ENCODE peak calls at places on chromosomes 2 and 18, in five cellular contexts. L is tibial artery, N is WTC11, W is B cell, G is fibroblast of the aortic adventitia. B is an unnamed sample.

GRCh38 chr2:102615620-102616436 is 3.5 kb upstream of the SLC9A2 start:
- DNase-seq in L (no peak), N (peak), W (peak), G (peak), B (peak)

GRCh38 chr2:31141513-31141912 is 3.3 kb upstream of the GALNT14 start:
- DNase-seq in L (no peak), N (no peak), W (no peak), G (no peak), B (no peak)

GRCh38 chr2:241551599-241551997 is 6.9 kb upstream of the BOK start:
- DNase-seq in L (no peak), N (no peak), W (no peak), G (no peak), B (no peak)

GRCh38 chr2:26469092-26469710 is 8.7 kb downstream of the OTOF start:
- DNase-seq in L (no peak), N (peak), W (no peak), G (peak), B (peak)

GRCh38 chr2:121297217-121297830 is 12.3 kb upstream of the TFCP2L1 start:
- DNase-seq in L (no peak), N (peak), W (no peak), G (peak), B (peak)

GRCh38 chr2:26574066-26574899 is 66.9 kb downstream of the CIB4 start:
- DNase-seq in L (peak), N (no peak), W (no peak), G (no peak), B (no peak)

GRCh38 chr2:151087377-151087776 is 174.3 kb downstream of the RBM43 start:
- DNase-seq in L (no peak), N (no peak), W (no peak), G (no peak), B (no peak)

GRCh38 chr2:8803658-8804379 is 33.6 kb downstream of the KIDINS220 start:
- DNase-seq in L (no peak), N (no peak), W (no peak), G (peak), B (peak)

GRCh38 chr2:176163655-176164021 is 6.5 kb downstream of the HOXD3 start:
- DNase-seq in L (no peak), N (no peak), W (no peak), G (no peak), B (no peak)

GRCh38 chr2:27051902-27052645 is 606 bp downstream of the AGBL5 start:
- DNase-seq in L (peak), N (peak), W (no peak), G (no peak), B (peak)

GRCh38 chr2:16123421-16123820 is 183.1 kb downstream of the MYCN start:
- DNase-seq in L (no peak), N (no peak), W (no peak), G (no peak), B (no peak)

GRCh38 chr2:201233192-201234166 is 26.9 kb upstream of the CASP8 start:
- DNase-seq in L (no peak), N (peak), W (peak), G (peak), B (peak)

GRCh38 chr2:117936871-117937428 is 76.9 kb downstream of the CCDC93 start:
- DNase-seq in L (no peak), N (no peak), W (no peak), G (peak), B (no peak)

GRCh38 chr18:72830109-72830508 is 37.7 kb downstream of the NETO1 start:
- DNase-seq in L (no peak), N (peak), W (no peak), G (no peak), B (peak)

GRCh38 chr2:8993196-8993901 is 10.1 kb downstream of the MBOAT2 start:
- DNase-seq in L (no peak), N (no peak), W (no peak), G (no peak), B (no peak)

GRCh38 chr18:39162013-39162412 is 1596.4 kb upstream of the CELF4 start:
- DNase-seq in L (no peak), N (peak), W (no peak), G (no peak), B (no peak)

GRCh38 chr2:112923237-112923966 is 12.4 kb downstream of the IL37 start:
- DNase-seq in L (no peak), N (no peak), W (no peak), G (peak), B (no peak)

GRCh38 chr18:76425299-76426101 is 69.5 kb downstream of the ZNF516 start:
- DNase-seq in L (no peak), N (no peak), W (no peak), G (peak), B (no peak)

GRCh38 chr18:73749304-73749703 is 398.3 kb downstream of the FBXO15 start:
- DNase-seq in L (no peak), N (no peak), W (no peak), G (no peak), B (no peak)

GRCh38 chr2:22998368-22998767 is 386.6 kb upstream of the KLHL29 start:
- DNase-seq in L (no peak), N (no peak), W (no peak), G (no peak), B (peak)

GRCh38 chr2:64007924-64008323 is 11.3 kb downstream of the VPS54 start:
- DNase-seq in L (no peak), N (no peak), W (no peak), G (no peak), B (no peak)

GRCh38 chr2:45849491-45850283 is 198.2 kb downstream of the PRKCE start:
- DNase-seq in L (no peak), N (no peak), W (no peak), G (peak), B (peak)

GRCh38 chr2:26438926-26439325 is 37.2 kb downstream of the DRC1 start:
- DNase-seq in L (no peak), N (no peak), W (no peak), G (no peak), B (no peak)

GRCh38 chr18:56929861-56930260 is 217.0 kb upstream of the BOD1L2 start:
- DNase-seq in L (no peak), N (no peak), W (no peak), G (no peak), B (no peak)

GRCh38 chr2:109209412-109209811 is 80.4 kb downstream of the SH3RF3 start:
- DNase-seq in L (no peak), N (no peak), W (no peak), G (peak), B (peak)

GRCh38 chr2:157890960-157891629 is 15.0 kb upstream of the ACVR1 start:
- DNase-seq in L (no peak), N (no peak), W (no peak), G (no peak), B (no peak)

GRCh38 chr2:192886636-192887035 is 691.9 kb upstream of the TMEFF2 start:
- DNase-seq in L (no peak), N (no peak), W (no peak), G (no peak), B (peak)

GRCh38 chr2:189002079-189002478 is 27.9 kb downstream of the COL3A1 start:
- DNase-seq in L (no peak), N (no peak), W (no peak), G (peak), B (peak)

GRCh38 chr18:77918738-77919137 is 669.1 kb downstream of the GALR1 start:
- DNase-seq in L (no peak), N (no peak), W (no peak), G (no peak), B (no peak)

GRCh38 chr2:94960751-94961150 is 64.8 kb upstream of the MAL start:
- DNase-seq in L (no peak), N (no peak), W (no peak), G (no peak), B (no peak)

GRCh38 chr2:94960266-94960665 is 65.2 kb upstream of the MAL start:
- DNase-seq in L (no peak), N (no peak), W (no peak), G (no peak), B (no peak)

GRCh38 chr2:94958245-94958644 is 67.3 kb upstream of the MAL start:
- DNase-seq in L (no peak), N (no peak), W (no peak), G (no peak), B (no peak)

GRCh38 chr2:94966689-94967088 is 58.8 kb upstream of the MAL start:
- DNase-seq in L (no peak), N (no peak), W (no peak), G (no peak), B (no peak)

GRCh38 chr2:94964193-94964592 is 61.3 kb upstream of the MAL start:
- DNase-seq in L (no peak), N (no peak), W (no peak), G (no peak), B (no peak)
- TF ChIP-seq CTCF in L (no peak), N (no peak), W (no peak), G (no peak), B (no peak)

GRCh38 chr18:34592961-34593382 is 117.1 kb upstream of the DTNA start:
- DNase-seq in L (peak), N (peak), W (no peak), G (peak), B (peak)

GRCh38 chr18:34595673-34596072 is 114.4 kb upstream of the DTNA start:
- DNase-seq in L (no peak), N (peak), W (no peak), G (peak), B (peak)

GRCh38 chr18:34590503-34590902 is 119.6 kb upstream of the DTNA start:
- DNase-seq in L (no peak), N (no peak), W (no peak), G (no peak), B (no peak)

GRCh38 chr18:34591920-34592444 is 118.1 kb upstream of the DTNA start:
- DNase-seq in L (no peak), N (no peak), W (no peak), G (no peak), B (no peak)

GRCh38 chr18:34594243-34594642 is 115.9 kb upstream of the DTNA start:
- DNase-seq in L (no peak), N (no peak), W (no peak), G (no peak), B (no peak)
- TF ChIP-seq CTCF in L (no peak), N (no peak), W (no peak), G (no peak), B (no peak)

DNA sequence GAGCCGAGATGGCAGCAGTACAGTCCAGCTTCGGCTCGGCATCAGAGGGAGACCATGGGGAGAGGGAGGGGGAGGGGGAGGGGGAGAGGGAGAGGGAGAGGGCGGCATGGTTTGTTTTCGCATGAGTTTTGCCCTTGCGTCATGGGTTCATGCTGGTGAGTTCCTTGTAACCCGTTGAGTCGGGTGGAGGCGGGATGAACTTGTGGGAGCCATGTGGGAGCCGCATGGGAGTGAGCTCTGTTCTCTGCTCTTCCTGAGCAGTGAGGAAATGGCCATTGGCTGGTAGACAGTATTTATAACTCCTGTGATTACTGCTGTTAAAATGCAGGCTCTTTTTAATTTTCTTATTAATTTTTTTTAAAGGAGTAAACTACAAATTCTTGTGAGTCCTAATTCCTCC is 108.0 kb downstream of the CEP192 start:
- DNase-seq in L (no peak), N (no peak), W (no peak), G (no peak), B (no peak)
- TF ChIP-seq CTCF in L (no peak), N (no peak), W (no peak), G (no peak), B (no peak)

GRCh38 chr2:224754129-224754528 is 38.0 kb upstream of the CCDC195 start:
- DNase-seq in L (no peak), N (no peak), W (no peak), G (peak), B (peak)
- TF ChIP-seq CTCF in L (no peak), N (no peak), W (no peak), G (no peak), B (no peak)

DNA sequence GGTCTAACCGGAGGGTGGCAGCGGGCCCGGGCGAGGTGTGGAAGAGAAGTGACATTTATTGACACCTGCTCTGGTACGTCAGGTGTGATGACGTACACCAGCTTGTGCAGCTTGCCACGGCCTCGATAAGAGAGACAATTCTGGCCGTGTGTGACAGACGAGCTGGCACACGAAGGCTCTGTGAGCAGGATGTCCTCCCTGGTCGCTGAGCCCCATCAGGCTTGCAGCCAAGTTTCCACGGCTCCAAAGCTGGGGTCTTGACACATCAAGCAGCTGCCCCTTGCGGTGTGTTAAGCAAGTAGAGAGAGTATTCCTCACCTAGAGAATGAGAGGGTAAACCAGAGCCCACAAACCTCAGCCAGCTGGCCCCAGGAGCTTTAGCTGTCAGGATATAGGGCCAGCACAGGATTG is 30.6 kb downstream of the TOGARAM2 start:
- DNase-seq in L (no peak), N (no peak), W (no peak), G (no peak), B (no peak)
- TF ChIP-seq CTCF in L (no peak), N (no peak), W (no peak), G (no peak), B (no peak)

GRCh38 chr2:85470850-85471800 is 52.6 kb downstream of the SH2D6 start:
- DNase-seq in L (no peak), N (no peak), W (peak), G (no peak), B (peak)
- TF ChIP-seq CTCF in L (no peak), N (no peak), W (no peak), G (no peak), B (no peak)

GRCh38 chr18:50282521-50283335 is 1.4 kb upstream of the MBD1 start:
- DNase-seq in L (no peak), N (no peak), W (no peak), G (no peak), B (no peak)

GRCh38 chr18:50281972-50282520 is 723 bp upstream of the MBD1 start:
- DNase-seq in L (no peak), N (no peak), W (no peak), G (no peak), B (no peak)

GRCh38 chr18:50279752-50280151 is 1.6 kb downstream of the MBD1 start:
- DNase-seq in L (no peak), N (no peak), W (no peak), G (no peak), B (no peak)

GRCh38 chr18:50280707-50281294 is 522 bp downstream of the MBD1 start:
- DNase-seq in L (no peak), N (no peak), W (no peak), G (no peak), B (no peak)

DNA sequence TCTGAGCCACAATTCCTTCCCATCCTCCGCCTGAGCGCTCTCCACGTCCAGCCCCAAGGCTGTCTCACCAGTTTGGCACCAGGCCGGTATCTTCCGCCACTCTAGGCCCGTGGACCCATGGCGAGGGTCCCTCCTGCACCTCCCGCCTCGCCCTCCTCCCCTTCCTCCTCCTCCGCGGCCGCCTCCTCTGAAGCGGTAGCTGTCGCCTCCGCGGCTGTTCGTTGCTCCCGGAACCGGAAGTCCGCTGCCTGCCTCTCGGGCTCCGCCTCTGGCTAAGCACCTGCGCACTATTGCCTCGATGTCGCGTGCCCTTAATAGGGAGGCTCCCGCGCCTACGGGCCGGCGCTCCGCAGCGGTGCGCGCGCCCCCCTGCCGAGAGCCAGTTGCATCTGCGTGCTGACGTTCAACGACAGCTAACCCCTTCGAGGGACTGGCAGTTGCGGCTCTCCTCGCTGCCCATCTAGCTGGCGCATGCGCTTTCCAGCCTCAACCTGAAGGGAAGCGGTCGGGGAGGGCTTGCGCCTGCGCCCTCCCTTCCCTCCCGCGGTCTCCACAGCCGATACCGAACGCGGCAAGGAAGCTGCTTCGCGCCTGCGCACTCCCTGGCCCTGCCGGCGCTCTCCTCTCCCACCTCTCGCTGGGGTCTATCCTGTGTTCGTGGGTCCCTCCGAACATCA is at the start of gene MBD1:
- DNase-seq in L (peak), N (peak), W (peak), G (peak), B (peak)
- TF ChIP-seq CTCF in L (peak), N (no peak), W (no peak), G (peak), B (no peak)

DNA sequence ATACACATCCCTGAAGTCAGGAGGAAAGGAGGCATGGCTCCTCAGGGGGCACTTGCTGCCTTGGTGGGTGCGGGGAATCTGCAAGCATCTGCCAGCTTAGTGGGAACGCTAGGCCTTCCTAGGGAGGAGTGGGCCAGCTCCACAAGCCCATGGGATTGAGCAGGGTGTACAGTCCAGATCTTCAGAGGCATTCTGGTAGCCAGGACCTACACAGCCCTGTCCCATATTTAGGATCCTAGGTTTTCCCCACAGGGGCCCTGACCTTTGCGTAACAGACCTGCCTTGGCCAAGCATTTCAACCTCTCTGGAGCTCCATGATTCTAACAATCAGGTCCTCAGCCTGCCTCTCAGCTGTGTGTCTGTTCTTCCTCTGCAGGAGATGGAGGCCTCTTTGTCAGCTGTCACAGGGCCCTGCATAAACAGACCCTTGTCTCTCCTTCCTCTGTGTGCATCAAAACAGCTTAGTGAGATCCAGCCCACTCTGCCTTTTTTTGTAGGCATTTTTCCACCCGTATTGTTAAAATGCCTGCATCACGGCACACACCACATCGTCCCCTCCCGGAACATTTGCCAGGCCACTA is 140.2 kb upstream of the NDUFV2 start:
- DNase-seq in L (no peak), N (no peak), W (no peak), G (no peak), B (no peak)
- TF ChIP-seq CTCF in L (no peak), N (no peak), W (no peak), G (no peak), B (no peak)

GRCh38 chr2:212832211-212833195 is 293.9 kb upstream of the ERBB4 start:
- DNase-seq in L (peak), N (no peak), W (peak), G (no peak), B (no peak)
- TF ChIP-seq CTCF in L (no peak), N (no peak), W (no peak), G (no peak), B (no peak)

GRCh38 chr2:42859006-42859552 is 66.7 kb upstream of the HAAO start:
- DNase-seq in L (peak), N (peak), W (peak), G (peak), B (peak)
- TF ChIP-seq CTCF in L (peak), N (peak), W (peak), G (peak), B (peak)